ENCODE peak calls at places on chromosome 16, in five cellular contexts. A is mammary epithelial cell, P is epithelial cell of esophagus, J is neural progenitor cell, B is H7. G is an unnamed sample.

GRCh38 chr16:24966599-24966998 is 48.6 kb downstream of the ARHGAP17 start:
- DNase-seq in A (no peak), P (no peak), J (no peak), B (no peak), G (no peak)

GRCh38 chr16:84791501-84791900 is 28.3 kb upstream of the CRISPLD2 start:
- DNase-seq in A (no peak), P (no peak), J (no peak), B (no peak), G (no peak)

GRCh38 chr16:11413907-11414595 is 68.8 kb downstream of the RMI2 start:
- DNase-seq in A (no peak), P (no peak), J (no peak), B (peak; percentile 30), G (no peak)

GRCh38 chr16:79950932-79951719 is 350.6 kb upstream of the MAF start:
- DNase-seq in A (no peak), P (no peak), J (no peak), B (no peak), G (no peak)

GRCh38 chr16:86389566-86390328 is 120.6 kb upstream of the FOXF1 start:
- DNase-seq in A (no peak), P (no peak), J (no peak), B (no peak), G (peak; percentile 79)

GRCh38 chr16:87391324-87391949 is 699 bp upstream of the MAP1LC3B start:
- DNase-seq in A (no peak), P (no peak), J (peak; percentile 77), B (peak; percentile 81), G (peak; percentile 31)

GRCh38 chr16:86079185-86079885 is 180.4 kb downstream of the IRF8 start:
- DNase-seq in A (no peak), P (no peak), J (no peak), B (no peak), G (no peak)

GRCh38 chr16:22641030-22641671 is 130.5 kb downstream of the NPIPB5 start:
- DNase-seq in A (peak; percentile 60), P (peak; percentile 80), J (peak; percentile 73), B (no peak), G (peak; percentile 61)

GRCh38 chr16:54801445-54801844 is 129.2 kb upstream of the IRX5 start:
- DNase-seq in A (no peak), P (no peak), J (no peak), B (no peak), G (no peak)

GRCh38 chr16:17469011-17469741 is 1.6 kb downstream of the XYLT1 start:
- DNase-seq in A (peak; percentile 39), P (no peak), J (peak; percentile 17), B (no peak), G (peak; percentile 28)

GRCh38 chr16:8958344-8958808 is 5.3 kb downstream of the USP7 start:
- DNase-seq in A (peak; percentile 20), P (peak; percentile 9), J (peak; percentile 32), B (peak; percentile 44), G (peak; percentile 40)

GRCh38 chr16:76386784-76387183 is 109.6 kb downstream of the CNTNAP4 start:
- DNase-seq in A (peak; percentile 25), P (peak; percentile 64), J (no peak), B (no peak), G (peak; percentile 94)

GRCh38 chr16:54318941-54319340 is 32.4 kb upstream of the IRX3 start:
- DNase-seq in A (no peak), P (no peak), J (no peak), B (no peak), G (peak; percentile 3)

GRCh38 chr16:3553138-3553923 is 23.9 kb downstream of the NLRC3 start:
- DNase-seq in A (no peak), P (no peak), J (peak; percentile 44), B (peak; percentile 80), G (no peak)

GRCh38 chr16:7452090-7452489 is 119.4 kb downstream of the RBFOX1 start:
- DNase-seq in A (no peak), P (no peak), J (no peak), B (no peak), G (no peak)

GRCh38 chr16:48608871-48609452 is 1.0 kb downstream of the N4BP1 start:
- DNase-seq in A (no peak), P (no peak), J (no peak), B (no peak), G (no peak)

GRCh38 chr16:8850279-8850885 is 18.4 kb downstream of the CARHSP1 start:
- DNase-seq in A (peak; percentile 80), P (peak; percentile 91), J (no peak), B (peak; percentile 41), G (peak; percentile 93)

GRCh38 chr16:84332975-84333684 is 35.2 kb upstream of the ATP2C2 start:
- DNase-seq in A (no peak), P (no peak), J (no peak), B (peak; percentile 62), G (no peak)

GRCh38 chr16:6279261-6279660 is 1053.4 kb upstream of the RBFOX1 start:
- DNase-seq in A (no peak), P (no peak), J (peak; percentile 61), B (no peak), G (no peak)

GRCh38 chr16:85851034-85851780 is 47.8 kb upstream of the IRF8 start:
- DNase-seq in A (no peak), P (peak; percentile 7), J (no peak), B (no peak), G (no peak)

GRCh38 chr16:3444032-3444388 is 530 bp downstream of the NAA60 start:
- DNase-seq in A (peak; percentile 74), P (peak; percentile 85), J (peak; percentile 49), B (no peak), G (peak; percentile 81)

GRCh38 chr16:64926476-64926875 is 195.4 kb downstream of the CDH11 start:
- DNase-seq in A (no peak), P (peak; percentile 6), J (no peak), B (no peak), G (no peak)

GRCh38 chr16:17367932-17368331 is 102.8 kb downstream of the XYLT1 start:
- DNase-seq in A (no peak), P (no peak), J (peak; percentile 77), B (peak; percentile 72), G (peak; percentile 60)

GRCh38 chr16:15509051-15509592 is 74.7 kb downstream of the BMERB1 start:
- DNase-seq in A (peak; percentile 56), P (no peak), J (no peak), B (peak; percentile 60), G (no peak)

GRCh38 chr16:63315229-63315628 is 1279.0 kb upstream of the CDH8 start:
- DNase-seq in A (no peak), P (peak; percentile 5), J (no peak), B (no peak), G (no peak)

GRCh38 chr16:80015566-80015965 is 415.0 kb upstream of the MAF start:
- DNase-seq in A (peak; percentile 73), P (peak; percentile 64), J (no peak), B (no peak), G (no peak)

GRCh38 chr16:2912330-2913199 is 834 bp downstream of the FLYWCH1 start:
- DNase-seq in A (peak; percentile 44), P (peak; percentile 40), J (peak; percentile 58), B (peak; percentile 38), G (peak; percentile 75)

GRCh38 chr16:51002889-51003490 is 148.1 kb downstream of the SALL1 start:
- DNase-seq in A (no peak), P (no peak), J (no peak), B (no peak), G (no peak)

GRCh38 chr16:86578499-86579267 is at the start of gene FOXL1:
- DNase-seq in A (no peak), P (no peak), J (peak; percentile 58), B (peak; percentile 81), G (peak; percentile 58)

GRCh38 chr16:28309811-28310311 is 17.5 kb downstream of the SBK1 start:
- DNase-seq in A (no peak), P (no peak), J (no peak), B (no peak), G (no peak)

GRCh38 chr16:70417661-70418060 is 21.2 kb downstream of the ST3GAL2 start:
- DNase-seq in A (no peak), P (no peak), J (no peak), B (peak; percentile 35), G (no peak)

GRCh38 chr16:3112058-3112880 is at the start of gene ZNF205:
- DNase-seq in A (peak; percentile 71), P (peak; percentile 82), J (peak; percentile 85), B (peak; percentile 95), G (peak; percentile 78)

GRCh38 chr16:74716355-74716754 is 15.7 kb upstream of the MLKL start:
- DNase-seq in A (no peak), P (no peak), J (no peak), B (peak; percentile 66), G (no peak)

GRCh38 chr16:86307518-86307903 is 202.8 kb upstream of the FOXF1 start:
- DNase-seq in A (peak; percentile 95), P (peak; percentile 11), J (no peak), B (no peak), G (peak; percentile 85)

GRCh38 chr16:2528161-2529060 is 2.8 kb downstream of the CEMP1 start:
- DNase-seq in A (no peak), P (no peak), J (no peak), B (no peak), G (no peak)

GRCh38 chr16:58102665-58103427 is 26.3 kb downstream of the CFAP20 start:
- DNase-seq in A (no peak), P (no peak), J (no peak), B (no peak), G (no peak)

GRCh38 chr16:17307501-17307900 is 163.3 kb downstream of the XYLT1 start:
- DNase-seq in A (no peak), P (no peak), J (peak; percentile 45), B (no peak), G (no peak)

GRCh38 chr16:35252356-35252936 is 1793.0 kb downstream of the TP53TG3F start:
- DNase-seq in A (no peak), P (peak; percentile 2), J (no peak), B (no peak), G (peak; percentile 3)

GRCh38 chr16:4384497-4384896 is 12.8 kb downstream of the VASN start:
- DNase-seq in A (no peak), P (no peak), J (no peak), B (peak; percentile 74), G (no peak)

GRCh38 chr16:73054131-73054496 is 6.2 kb upstream of the ZFHX3 start:
- DNase-seq in A (no peak), P (no peak), J (no peak), B (peak; percentile 58), G (no peak)
- H3K4me3 ChIP-seq in A (no peak overlapping the region), P (no peak overlapping the region), J (no peak overlapping the region), B (no peak overlapping the region), G (no peak overlapping the region)

GRCh38 chr16:21157632-21158031 is 842 bp upstream of the LDAF1 start:
- DNase-seq in A (no peak), P (no peak), J (no peak), B (no peak), G (no peak)
- H3K4me3 ChIP-seq in A (no peak overlapping the region), P (no peak overlapping the region), J (no peak overlapping the region), B (no peak overlapping the region), G (no peak overlapping the region)

GRCh38 chr16:56588781-56589140 is 567 bp upstream of the MT3 start:
- DNase-seq in A (no peak), P (no peak), J (no peak), B (no peak), G (no peak)
- H3K4me3 ChIP-seq in A (no peak overlapping the region), P (no peak overlapping the region), J (peak overlapping the region; percentile 66), B (peak overlapping the region; percentile 37), G (no peak overlapping the region)

GRCh38 chr16:67001726-67002125 is 13.3 kb downstream of the CES4A start:
- DNase-seq in A (no peak), P (no peak), J (no peak), B (no peak), G (peak; percentile 21)
- H3K4me3 ChIP-seq in A (no peak overlapping the region), P (no peak overlapping the region), J (no peak overlapping the region), B (no peak overlapping the region), G (no peak overlapping the region)